ENCODE peak calls at places on chromosomes 11 and 22, in four cellular contexts. J, S, N and R are unnamed samples.

GRCh38 chr11:23021287-23021863 is 161.1 kb upstream of the CCDC179 start:
- DNase-seq in J (peak), S (peak), N (peak), R (no peak)

GRCh38 chr11:114077482-114078305 is 18.2 kb downstream of the ZBTB16 start:
- DNase-seq in J (no peak), S (no peak), N (no peak), R (no peak)

GRCh38 chr11:85752890-85753581 is 57.9 kb downstream of the SYTL2 start:
- DNase-seq in J (no peak), S (no peak), N (no peak), R (no peak)

GRCh38 chr11:60918941-60919275 is 5.0 kb downstream of the TMEM109 start:
- DNase-seq in J (no peak), S (no peak), N (no peak), R (no peak)

GRCh38 chr22:29700206-29700948 is 19.4 kb upstream of the CABP7 start:
- DNase-seq in J (no peak), S (no peak), N (no peak), R (no peak)

GRCh38 chr22:30294066-30294465 is 4.8 kb upstream of the CASTOR1 start:
- DNase-seq in J (no peak), S (no peak), N (no peak), R (no peak)

GRCh38 chr11:116638463-116638862 is 134.3 kb downstream of the BUD13 start:
- DNase-seq in J (no peak), S (no peak), N (no peak), R (no peak)

GRCh38 chr11:124394408-124394807 is 4.4 kb downstream of the OR8B3 start:
- DNase-seq in J (no peak), S (no peak), N (no peak), R (no peak)

GRCh38 chr22:30878516-30879365 is 89.8 kb downstream of the MORC2 start:
- DNase-seq in J (peak), S (peak), N (no peak), R (no peak)

GRCh38 chr22:16932577-16932976 is 75.4 kb downstream of the GAB4 start:
- DNase-seq in J (peak), S (no peak), N (no peak), R (no peak)

GRCh38 chr11:127050141-127050632 is 49.6 kb upstream of the KIRREL3 start:
- DNase-seq in J (no peak), S (no peak), N (no peak), R (no peak)

GRCh38 chr11:91104237-91104636 is 881.4 kb upstream of the CHORDC1 start:
- DNase-seq in J (no peak), S (no peak), N (no peak), R (no peak)

GRCh38 chr11:65439331-65440181 is 17.0 kb downstream of the NEAT1 start:
- DNase-seq in J (no peak), S (peak), N (no peak), R (no peak)

GRCh38 chr22:20239951-20240773 is 28.0 kb downstream of the RTN4R start:
- DNase-seq in J (no peak), S (peak), N (no peak), R (no peak)

GRCh38 chr11:69439651-69440464 is 41.6 kb upstream of the LINC01488 start:
- DNase-seq in J (no peak), S (no peak), N (no peak), R (no peak)

GRCh38 chr22:33063611-33064010 is 5.4 kb upstream of the SYN3 start:
- DNase-seq in J (no peak), S (no peak), N (no peak), R (no peak)

GRCh38 chr11:101226617-101227016 is 97.0 kb upstream of the PGR start:
- DNase-seq in J (no peak), S (no peak), N (no peak), R (no peak)

GRCh38 chr11:115765803-115766239 is 261.6 kb upstream of the CADM1 start:
- DNase-seq in J (no peak), S (no peak), N (no peak), R (no peak)

GRCh38 chr11:114162719-114163123 is 103.2 kb downstream of the ZBTB16 start:
- DNase-seq in J (no peak), S (no peak), N (no peak), R (no peak)

GRCh38 chr11:10382518-10382917 is 72.5 kb upstream of the AMPD3 start:
- DNase-seq in J (no peak), S (peak), N (peak), R (no peak)

GRCh38 chr11:27183672-27184457 is 143.2 kb downstream of the BBOX1 start:
- DNase-seq in J (peak), S (peak), N (no peak), R (peak)

GRCh38 chr11:104198576-104198975 is 34.6 kb upstream of the PDGFD start:
- DNase-seq in J (no peak), S (no peak), N (no peak), R (no peak)

GRCh38 chr11:69386594-69387408 is 92.8 kb downstream of the MYEOV start:
- DNase-seq in J (no peak), S (no peak), N (no peak), R (no peak)

GRCh38 chr11:65883058-65883761 is 3.6 kb downstream of the CTSW start:
- DNase-seq in J (no peak), S (no peak), N (no peak), R (no peak)

GRCh38 chr11:70073881-70074371 is 4.2 kb upstream of the ANO1 start:
- DNase-seq in J (no peak), S (no peak), N (no peak), R (no peak)

GRCh38 chr11:64833509-64833908 is 10.9 kb downstream of the CDC42BPG start:
- DNase-seq in J (no peak), S (no peak), N (no peak), R (no peak)

DNA sequence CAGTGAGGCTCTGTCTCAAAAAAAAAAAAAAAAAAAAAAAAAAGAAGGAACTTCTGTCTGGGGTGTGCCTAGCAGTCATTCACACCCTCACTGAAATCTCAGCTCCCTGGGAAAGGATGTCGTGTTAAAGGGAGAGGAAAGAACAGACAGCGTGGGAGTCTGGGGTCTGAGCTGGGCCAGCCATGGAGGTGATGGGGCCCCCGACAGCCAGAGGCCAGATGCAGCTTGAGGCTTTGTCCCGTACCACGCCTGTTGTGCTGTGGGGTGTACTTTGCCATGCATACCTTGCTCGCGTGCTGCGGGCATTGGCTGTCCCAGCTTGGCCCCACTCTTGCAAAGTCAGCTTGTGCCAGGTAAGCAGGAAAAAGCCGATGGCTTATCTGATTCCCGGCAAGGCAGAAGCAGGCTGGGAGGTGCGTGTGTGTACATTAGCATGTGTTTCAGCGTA is 4.6 kb downstream of the SYT12 start:
- DNase-seq in J (no peak), S (no peak), N (no peak), R (no peak)
- TF ChIP-seq TAF1 in J (no peak), S (no peak), N (no peak), R (no peak)

GRCh38 chr11:55942785-55943392 is 6.7 kb upstream of the OR5I1 start:
- DNase-seq in J (peak), S (peak), N (no peak), R (no peak)
- TF ChIP-seq KDM1A in J (no peak), S (no peak), N (no peak), R (no peak)

DNA sequence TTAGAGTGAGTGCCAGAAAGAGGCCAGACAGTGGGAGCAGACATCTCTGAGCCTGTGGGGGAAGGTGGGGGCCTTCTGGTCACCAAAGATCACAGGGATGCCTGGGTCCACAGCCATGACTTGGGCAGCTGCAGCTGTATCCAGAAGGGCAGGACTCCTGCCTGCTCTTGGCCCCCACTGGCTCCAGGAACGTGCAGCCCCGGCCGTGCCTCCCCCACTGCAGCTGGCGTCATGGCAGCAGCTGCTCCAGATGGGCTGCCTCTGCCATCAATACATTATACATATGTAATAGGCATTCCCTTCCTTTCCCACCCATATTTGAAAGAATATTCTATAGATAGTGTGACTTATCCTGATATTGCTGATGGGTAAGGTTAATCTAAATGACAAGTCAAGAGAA is 195.5 kb upstream of the SNX19 start:
- DNase-seq in J (no peak), S (no peak), N (no peak), R (no peak)
- TF ChIP-seq TAF1 in J (no peak), S (no peak), N (no peak), R (no peak)

GRCh38 chr11:47109051-47109791 is 67.5 kb downstream of the ARFGAP2 start:
- DNase-seq in J (no peak), S (no peak), N (no peak), R (no peak)

GRCh38 chr11:47108214-47108613 is 68.5 kb downstream of the ARFGAP2 start:
- DNase-seq in J (no peak), S (no peak), N (no peak), R (no peak)

GRCh38 chr11:47107709-47108108 is 69.0 kb downstream of the ARFGAP2 start:
- DNase-seq in J (no peak), S (no peak), N (no peak), R (no peak)

GRCh38 chr11:47109882-47110281 is 66.8 kb downstream of the ARFGAP2 start:
- DNase-seq in J (no peak), S (no peak), N (no peak), R (no peak)

GRCh38 chr11:47111318-47111804 is 65.3 kb downstream of the ARFGAP2 start:
- DNase-seq in J (no peak), S (no peak), N (no peak), R (peak)
- TF ChIP-seq KDM1A in J (no peak), S (no peak), N (no peak), R (no peak)

DNA sequence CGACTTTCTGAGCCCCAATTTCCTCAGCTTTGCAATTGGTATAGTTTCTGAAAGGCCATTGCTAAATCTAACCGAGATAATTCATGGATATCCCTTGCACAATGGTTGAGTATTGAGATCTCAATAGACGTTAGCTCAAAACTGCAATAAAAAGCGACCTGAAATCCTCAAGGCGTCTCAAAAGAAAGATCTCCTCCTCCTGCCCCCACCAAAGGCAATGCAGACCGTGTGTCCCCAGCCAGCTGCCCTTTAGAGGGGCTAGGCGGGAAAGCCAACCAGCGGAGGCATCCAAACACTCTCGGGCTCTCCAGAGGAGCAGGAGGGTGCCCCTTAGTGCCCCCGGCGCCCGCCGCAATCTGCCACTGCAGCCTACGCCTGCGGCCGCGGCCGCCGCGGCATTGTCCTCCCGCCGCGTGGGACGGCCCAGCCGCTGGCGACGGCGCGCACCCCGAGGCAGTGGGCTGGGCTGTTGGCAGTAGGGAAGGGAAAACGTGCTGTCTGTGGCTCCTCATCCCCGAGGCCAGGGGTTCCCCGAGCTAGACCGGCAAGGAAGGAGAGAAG is 1.4 kb upstream of the SLC6A5 start:
- DNase-seq in J (no peak), S (no peak), N (no peak), R (no peak)
- TF ChIP-seq TAF1 in J (no peak), S (no peak), N (no peak), R (no peak)

GRCh38 chr22:37186228-37186996 is 1.6 kb downstream of the C1QTNF6 start:
- DNase-seq in J (peak), S (peak), N (no peak), R (peak)
- TF ChIP-seq KDM1A in J (no peak), S (no peak), N (no peak), R (no peak)

GRCh38 chr11:74019860-74020259 is 11.0 kb upstream of the UCP3 start:
- DNase-seq in J (no peak), S (no peak), N (no peak), R (peak)

GRCh38 chr11:74017631-74018030 is 8.7 kb upstream of the UCP3 start:
- DNase-seq in J (no peak), S (no peak), N (no peak), R (no peak)

GRCh38 chr11:74020537-74020936 is 11.7 kb upstream of the UCP3 start:
- DNase-seq in J (no peak), S (no peak), N (no peak), R (peak)

GRCh38 chr11:74019104-74019738 is 10.3 kb upstream of the UCP3 start:
- DNase-seq in J (peak), S (no peak), N (no peak), R (no peak)

DNA sequence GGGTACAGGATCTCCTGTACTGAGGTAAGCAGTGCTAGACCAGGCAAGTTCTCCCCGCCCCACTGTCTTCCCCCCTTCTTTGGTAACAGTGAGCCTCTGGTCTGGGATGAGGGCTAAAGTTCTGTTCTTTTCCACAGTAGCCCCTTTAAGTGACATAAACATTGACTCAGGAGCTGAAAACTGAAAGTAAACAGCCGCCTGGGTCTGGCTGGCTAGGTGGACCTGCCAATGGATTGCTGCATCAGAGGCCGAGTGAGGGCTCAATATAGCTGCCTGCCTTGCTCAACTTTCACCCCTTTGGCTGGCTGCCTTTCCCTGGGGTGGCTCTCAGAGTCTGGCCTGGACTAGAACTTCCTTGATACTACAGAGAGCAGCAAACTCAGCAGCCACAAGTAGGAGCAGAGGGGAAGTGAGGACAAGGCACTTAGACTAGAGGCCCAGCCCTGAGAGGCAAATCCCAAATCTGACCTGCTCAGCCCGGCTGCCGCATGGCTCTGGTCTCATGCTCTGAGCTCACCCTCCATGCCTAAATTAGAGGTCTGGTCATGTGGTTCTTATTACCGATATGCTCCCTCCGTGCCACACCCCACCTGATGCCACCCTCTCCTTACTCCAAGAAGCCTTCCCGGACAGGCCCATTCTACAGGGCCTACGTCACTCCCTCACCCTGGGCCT is 9.6 kb upstream of the UCP3 start:
- DNase-seq in J (peak), S (no peak), N (no peak), R (no peak)
- TF ChIP-seq TAF1 in J (peak), S (no peak), N (no peak), R (no peak)

DNA sequence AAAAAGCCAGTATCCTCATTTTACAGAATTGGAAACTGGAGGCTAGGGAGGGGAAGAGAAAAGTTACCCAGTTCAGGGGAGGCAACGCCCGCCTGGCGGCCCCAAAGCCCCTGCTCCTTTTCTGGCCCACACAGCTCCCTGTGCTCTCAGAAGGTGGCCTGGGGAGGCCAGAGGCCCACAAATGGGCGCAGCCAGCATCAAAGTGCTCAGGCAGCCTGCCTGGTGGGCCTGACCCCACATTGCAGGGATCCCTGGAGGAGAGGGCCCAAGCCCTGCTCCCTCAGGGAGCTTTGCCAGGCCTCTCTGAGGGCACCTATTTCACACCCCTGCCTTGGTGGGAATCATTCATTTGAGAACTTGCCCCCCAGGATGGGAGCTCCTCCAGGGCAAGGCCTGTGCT is 42.5 kb downstream of the ARRB1 start:
- DNase-seq in J (no peak), S (no peak), N (no peak), R (no peak)
- TF ChIP-seq KDM1A in J (no peak), S (no peak), N (no peak), R (no peak)

DNA sequence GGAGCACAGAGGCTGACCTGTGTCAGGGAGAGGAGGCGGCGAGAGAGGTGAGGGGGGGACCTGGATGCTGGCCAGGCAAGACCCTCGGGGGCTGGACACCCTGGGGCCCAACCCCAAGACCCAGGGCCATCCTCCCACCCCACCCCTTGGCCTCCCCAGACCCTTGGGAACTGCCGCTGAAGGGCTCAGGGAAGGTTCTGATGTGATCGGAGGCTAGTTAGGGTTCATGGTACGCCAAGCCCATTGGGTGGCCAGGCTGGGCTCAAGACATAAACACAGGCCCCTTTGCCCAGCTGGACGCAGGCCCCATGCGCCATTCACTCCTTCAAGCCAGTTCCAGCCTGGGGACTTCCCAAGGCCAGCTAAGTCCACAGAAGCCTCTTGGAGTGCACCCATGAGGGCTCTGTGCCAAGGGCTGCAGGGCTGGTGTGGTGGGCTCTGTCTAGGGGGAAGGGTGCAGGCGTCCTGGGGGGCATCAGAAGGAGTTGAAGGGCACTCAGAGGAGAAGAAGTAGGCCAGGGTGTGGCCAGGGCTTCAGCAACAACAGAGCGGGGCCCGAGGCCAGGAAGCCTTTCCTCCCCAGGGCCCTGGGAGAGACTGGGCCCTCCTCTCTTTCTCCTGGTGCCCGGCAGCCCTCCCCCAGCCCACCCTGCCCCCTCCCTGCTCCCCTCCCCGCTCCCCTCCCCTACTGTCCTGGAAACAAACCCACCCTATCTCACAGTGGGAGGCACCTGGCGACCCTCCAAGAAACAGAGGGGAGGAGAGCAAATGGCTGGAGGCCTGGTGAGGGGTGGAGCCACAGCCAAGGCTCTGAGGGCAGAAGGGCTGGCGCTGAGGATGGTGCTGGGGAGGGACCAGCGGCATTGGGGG is 12.9 kb downstream of the TSPAN32 start:
- DNase-seq in J (no peak), S (peak), N (no peak), R (no peak)
- TF ChIP-seq TAF1 in J (no peak), S (no peak), N (no peak), R (no peak)